ENCODE peak calls at places on chromosomes 4 and X, in nine cellular contexts. One of them, this sample, is unnamed.

GRCh38 chrX:100407147-100407783 is 2.8 kb downstream of the PCDH19 start:
- DNase-seq in stimulated activated CD8-positive, alpha-beta memory T cell treated with anti-CD3 and anti-CD28 coated beads, Interleukin-7, amount 100 ng/mL, for 4 hours: no peak
- DNase-seq in endothelial cell: no peak
- DNase-seq in NCI-H1694 treated with DMSO at 0.1 percent for 48 hours: no peak
- DNase-seq in stimulated activated CD4-positive, alpha-beta T cell treated with anti-CD3 and anti-CD28 coated beads, Interleukin-4, amount 100 ng/mL, for 24 hours: no peak
- DNase-seq in substantia nigra: no peak
- DNase-seq in AG04450: no peak
- DNase-seq in AG10803: no peak
- DNase-seq in activated CD8-positive, alpha-beta memory T cell treated with anti-CD3 and anti-CD28 coated beads, Interleukin-2, amount 50 U/mL, for 4 hours: no peak
- DNase-seq in this sample: no peak

GRCh38 chrX:53383376-53384087 is 38.9 kb downstream of the SMC1A start:
- DNase-seq in stimulated activated CD8-positive, alpha-beta memory T cell treated with anti-CD3 and anti-CD28 coated beads, Interleukin-7, amount 100 ng/mL, for 4 hours: no peak
- DNase-seq in endothelial cell: no peak
- DNase-seq in NCI-H1694 treated with DMSO at 0.1 percent for 48 hours: peak; percentile 29
- DNase-seq in stimulated activated CD4-positive, alpha-beta T cell treated with anti-CD3 and anti-CD28 coated beads, Interleukin-4, amount 100 ng/mL, for 24 hours: no peak
- DNase-seq in substantia nigra: no peak
- DNase-seq in AG04450: no peak
- DNase-seq in AG10803: no peak
- DNase-seq in activated CD8-positive, alpha-beta memory T cell treated with anti-CD3 and anti-CD28 coated beads, Interleukin-2, amount 50 U/mL, for 4 hours: no peak
- DNase-seq in this sample: no peak

GRCh38 chrX:39753296-39753996 is 344.3 kb downstream of the BCOR start:
- DNase-seq in stimulated activated CD8-positive, alpha-beta memory T cell treated with anti-CD3 and anti-CD28 coated beads, Interleukin-7, amount 100 ng/mL, for 4 hours: no peak
- DNase-seq in endothelial cell: no peak
- DNase-seq in NCI-H1694 treated with DMSO at 0.1 percent for 48 hours: no peak
- DNase-seq in stimulated activated CD4-positive, alpha-beta T cell treated with anti-CD3 and anti-CD28 coated beads, Interleukin-4, amount 100 ng/mL, for 24 hours: no peak
- DNase-seq in substantia nigra: no peak
- DNase-seq in AG04450: no peak
- DNase-seq in AG10803: no peak
- DNase-seq in activated CD8-positive, alpha-beta memory T cell treated with anti-CD3 and anti-CD28 coated beads, Interleukin-2, amount 50 U/mL, for 4 hours: no peak
- DNase-seq in this sample: peak; percentile 47

GRCh38 chrX:65910899-65911298 is 129.0 kb downstream of the VSIG4 start:
- DNase-seq in stimulated activated CD8-positive, alpha-beta memory T cell treated with anti-CD3 and anti-CD28 coated beads, Interleukin-7, amount 100 ng/mL, for 4 hours: no peak
- DNase-seq in endothelial cell: no peak
- DNase-seq in NCI-H1694 treated with DMSO at 0.1 percent for 48 hours: no peak
- DNase-seq in stimulated activated CD4-positive, alpha-beta T cell treated with anti-CD3 and anti-CD28 coated beads, Interleukin-4, amount 100 ng/mL, for 24 hours: no peak
- DNase-seq in substantia nigra: no peak
- DNase-seq in AG04450: no peak
- DNase-seq in AG10803: no peak
- DNase-seq in activated CD8-positive, alpha-beta memory T cell treated with anti-CD3 and anti-CD28 coated beads, Interleukin-2, amount 50 U/mL, for 4 hours: no peak
- DNase-seq in this sample: no peak

GRCh38 chrX:136572030-136572429 is 40.0 kb downstream of the VGLL1 start:
- DNase-seq in stimulated activated CD8-positive, alpha-beta memory T cell treated with anti-CD3 and anti-CD28 coated beads, Interleukin-7, amount 100 ng/mL, for 4 hours: no peak
- DNase-seq in endothelial cell: no peak
- DNase-seq in NCI-H1694 treated with DMSO at 0.1 percent for 48 hours: no peak
- DNase-seq in stimulated activated CD4-positive, alpha-beta T cell treated with anti-CD3 and anti-CD28 coated beads, Interleukin-4, amount 100 ng/mL, for 24 hours: no peak
- DNase-seq in substantia nigra: no peak
- DNase-seq in AG04450: no peak
- DNase-seq in AG10803: no peak
- DNase-seq in activated CD8-positive, alpha-beta memory T cell treated with anti-CD3 and anti-CD28 coated beads, Interleukin-2, amount 50 U/mL, for 4 hours: no peak
- DNase-seq in this sample: no peak

GRCh38 chr4:4532371-4532770 is 9.5 kb downstream of the STX18 start:
- DNase-seq in stimulated activated CD8-positive, alpha-beta memory T cell treated with anti-CD3 and anti-CD28 coated beads, Interleukin-7, amount 100 ng/mL, for 4 hours: no peak
- DNase-seq in endothelial cell: no peak
- DNase-seq in NCI-H1694 treated with DMSO at 0.1 percent for 48 hours: no peak
- DNase-seq in stimulated activated CD4-positive, alpha-beta T cell treated with anti-CD3 and anti-CD28 coated beads, Interleukin-4, amount 100 ng/mL, for 24 hours: no peak
- DNase-seq in substantia nigra: no peak
- DNase-seq in AG04450: no peak
- DNase-seq in AG10803: no peak
- DNase-seq in activated CD8-positive, alpha-beta memory T cell treated with anti-CD3 and anti-CD28 coated beads, Interleukin-2, amount 50 U/mL, for 4 hours: no peak
- DNase-seq in this sample: no peak

GRCh38 chrX:75547783-75548182 is 24.9 kb upstream of the ZDHHC15 start:
- DNase-seq in stimulated activated CD8-positive, alpha-beta memory T cell treated with anti-CD3 and anti-CD28 coated beads, Interleukin-7, amount 100 ng/mL, for 4 hours: no peak
- DNase-seq in endothelial cell: no peak
- DNase-seq in NCI-H1694 treated with DMSO at 0.1 percent for 48 hours: no peak
- DNase-seq in stimulated activated CD4-positive, alpha-beta T cell treated with anti-CD3 and anti-CD28 coated beads, Interleukin-4, amount 100 ng/mL, for 24 hours: no peak
- DNase-seq in substantia nigra: no peak
- DNase-seq in AG04450: no peak
- DNase-seq in AG10803: peak; percentile 1
- DNase-seq in activated CD8-positive, alpha-beta memory T cell treated with anti-CD3 and anti-CD28 coated beads, Interleukin-2, amount 50 U/mL, for 4 hours: no peak
- DNase-seq in this sample: peak; percentile 43

GRCh38 chr4:27828843-27829242 is 968.2 kb downstream of the STIM2 start:
- DNase-seq in stimulated activated CD8-positive, alpha-beta memory T cell treated with anti-CD3 and anti-CD28 coated beads, Interleukin-7, amount 100 ng/mL, for 4 hours: no peak
- DNase-seq in endothelial cell: no peak
- DNase-seq in NCI-H1694 treated with DMSO at 0.1 percent for 48 hours: no peak
- DNase-seq in stimulated activated CD4-positive, alpha-beta T cell treated with anti-CD3 and anti-CD28 coated beads, Interleukin-4, amount 100 ng/mL, for 24 hours: no peak
- DNase-seq in substantia nigra: no peak
- DNase-seq in AG04450: no peak
- DNase-seq in AG10803: no peak
- DNase-seq in activated CD8-positive, alpha-beta memory T cell treated with anti-CD3 and anti-CD28 coated beads, Interleukin-2, amount 50 U/mL, for 4 hours: no peak
- DNase-seq in this sample: no peak

GRCh38 chr4:109072595-109072994 is 229.9 kb downstream of the COL25A1 start:
- DNase-seq in stimulated activated CD8-positive, alpha-beta memory T cell treated with anti-CD3 and anti-CD28 coated beads, Interleukin-7, amount 100 ng/mL, for 4 hours: no peak
- DNase-seq in endothelial cell: no peak
- DNase-seq in NCI-H1694 treated with DMSO at 0.1 percent for 48 hours: no peak
- DNase-seq in stimulated activated CD4-positive, alpha-beta T cell treated with anti-CD3 and anti-CD28 coated beads, Interleukin-4, amount 100 ng/mL, for 24 hours: no peak
- DNase-seq in substantia nigra: no peak
- DNase-seq in AG04450: peak; percentile 48
- DNase-seq in AG10803: peak; percentile 95
- DNase-seq in activated CD8-positive, alpha-beta memory T cell treated with anti-CD3 and anti-CD28 coated beads, Interleukin-2, amount 50 U/mL, for 4 hours: no peak
- DNase-seq in this sample: no peak

GRCh38 chr4:133150643-133151300 is 1.7 kb downstream of the PCDH10 start:
- DNase-seq in stimulated activated CD8-positive, alpha-beta memory T cell treated with anti-CD3 and anti-CD28 coated beads, Interleukin-7, amount 100 ng/mL, for 4 hours: no peak
- DNase-seq in endothelial cell: peak; percentile 35
- DNase-seq in NCI-H1694 treated with DMSO at 0.1 percent for 48 hours: no peak
- DNase-seq in stimulated activated CD4-positive, alpha-beta T cell treated with anti-CD3 and anti-CD28 coated beads, Interleukin-4, amount 100 ng/mL, for 24 hours: no peak
- DNase-seq in substantia nigra: peak; percentile 40
- DNase-seq in AG04450: no peak
- DNase-seq in AG10803: no peak
- DNase-seq in activated CD8-positive, alpha-beta memory T cell treated with anti-CD3 and anti-CD28 coated beads, Interleukin-2, amount 50 U/mL, for 4 hours: no peak
- DNase-seq in this sample: no peak

GRCh38 chr4:1208266-1208961 is 36.0 kb upstream of the SPON2 start:
- DNase-seq in stimulated activated CD8-positive, alpha-beta memory T cell treated with anti-CD3 and anti-CD28 coated beads, Interleukin-7, amount 100 ng/mL, for 4 hours: no peak
- DNase-seq in endothelial cell: no peak
- DNase-seq in NCI-H1694 treated with DMSO at 0.1 percent for 48 hours: no peak
- DNase-seq in stimulated activated CD4-positive, alpha-beta T cell treated with anti-CD3 and anti-CD28 coated beads, Interleukin-4, amount 100 ng/mL, for 24 hours: no peak
- DNase-seq in substantia nigra: no peak
- DNase-seq in AG04450: no peak
- DNase-seq in AG10803: no peak
- DNase-seq in activated CD8-positive, alpha-beta memory T cell treated with anti-CD3 and anti-CD28 coated beads, Interleukin-2, amount 50 U/mL, for 4 hours: no peak
- DNase-seq in this sample: peak; percentile 84

GRCh38 chrX:56569378-56570061 is 6.1 kb downstream of the UBQLN2 start:
- DNase-seq in stimulated activated CD8-positive, alpha-beta memory T cell treated with anti-CD3 and anti-CD28 coated beads, Interleukin-7, amount 100 ng/mL, for 4 hours: no peak
- DNase-seq in endothelial cell: no peak
- DNase-seq in NCI-H1694 treated with DMSO at 0.1 percent for 48 hours: no peak
- DNase-seq in stimulated activated CD4-positive, alpha-beta T cell treated with anti-CD3 and anti-CD28 coated beads, Interleukin-4, amount 100 ng/mL, for 24 hours: no peak
- DNase-seq in substantia nigra: no peak
- DNase-seq in AG04450: no peak
- DNase-seq in AG10803: no peak
- DNase-seq in activated CD8-positive, alpha-beta memory T cell treated with anti-CD3 and anti-CD28 coated beads, Interleukin-2, amount 50 U/mL, for 4 hours: no peak
- DNase-seq in this sample: no peak

GRCh38 chr4:152115794-152116193 is 355.0 kb upstream of the GATB start:
- DNase-seq in stimulated activated CD8-positive, alpha-beta memory T cell treated with anti-CD3 and anti-CD28 coated beads, Interleukin-7, amount 100 ng/mL, for 4 hours: no peak
- DNase-seq in endothelial cell: peak; percentile 25
- DNase-seq in NCI-H1694 treated with DMSO at 0.1 percent for 48 hours: no peak
- DNase-seq in stimulated activated CD4-positive, alpha-beta T cell treated with anti-CD3 and anti-CD28 coated beads, Interleukin-4, amount 100 ng/mL, for 24 hours: peak; percentile 50
- DNase-seq in substantia nigra: no peak
- DNase-seq in AG04450: no peak
- DNase-seq in AG10803: no peak
- DNase-seq in activated CD8-positive, alpha-beta memory T cell treated with anti-CD3 and anti-CD28 coated beads, Interleukin-2, amount 50 U/mL, for 4 hours: peak; percentile 39
- DNase-seq in this sample: no peak

GRCh38 chrX:37787353-37787869 is 7.6 kb downstream of the CYBB start:
- DNase-seq in stimulated activated CD8-positive, alpha-beta memory T cell treated with anti-CD3 and anti-CD28 coated beads, Interleukin-7, amount 100 ng/mL, for 4 hours: no peak
- DNase-seq in endothelial cell: no peak
- DNase-seq in NCI-H1694 treated with DMSO at 0.1 percent for 48 hours: no peak
- DNase-seq in stimulated activated CD4-positive, alpha-beta T cell treated with anti-CD3 and anti-CD28 coated beads, Interleukin-4, amount 100 ng/mL, for 24 hours: no peak
- DNase-seq in substantia nigra: no peak
- DNase-seq in AG04450: no peak
- DNase-seq in AG10803: no peak
- DNase-seq in activated CD8-positive, alpha-beta memory T cell treated with anti-CD3 and anti-CD28 coated beads, Interleukin-2, amount 50 U/mL, for 4 hours: no peak
- DNase-seq in this sample: no peak

GRCh38 chrX:16743604-16744325 is 24.4 kb downstream of the SYAP1 start:
- DNase-seq in stimulated activated CD8-positive, alpha-beta memory T cell treated with anti-CD3 and anti-CD28 coated beads, Interleukin-7, amount 100 ng/mL, for 4 hours: no peak
- DNase-seq in endothelial cell: no peak
- DNase-seq in NCI-H1694 treated with DMSO at 0.1 percent for 48 hours: no peak
- DNase-seq in stimulated activated CD4-positive, alpha-beta T cell treated with anti-CD3 and anti-CD28 coated beads, Interleukin-4, amount 100 ng/mL, for 24 hours: no peak
- DNase-seq in substantia nigra: no peak
- DNase-seq in AG04450: peak; percentile 49
- DNase-seq in AG10803: peak; percentile 62
- DNase-seq in activated CD8-positive, alpha-beta memory T cell treated with anti-CD3 and anti-CD28 coated beads, Interleukin-2, amount 50 U/mL, for 4 hours: no peak
- DNase-seq in this sample: no peak

GRCh38 chrX:23749576-23749975 is 6.5 kb upstream of the ACOT9 start:
- DNase-seq in stimulated activated CD8-positive, alpha-beta memory T cell treated with anti-CD3 and anti-CD28 coated beads, Interleukin-7, amount 100 ng/mL, for 4 hours: no peak
- DNase-seq in endothelial cell: no peak
- DNase-seq in NCI-H1694 treated with DMSO at 0.1 percent for 48 hours: no peak
- DNase-seq in stimulated activated CD4-positive, alpha-beta T cell treated with anti-CD3 and anti-CD28 coated beads, Interleukin-4, amount 100 ng/mL, for 24 hours: no peak
- DNase-seq in substantia nigra: no peak
- DNase-seq in AG04450: no peak
- DNase-seq in AG10803: peak; percentile 13
- DNase-seq in activated CD8-positive, alpha-beta memory T cell treated with anti-CD3 and anti-CD28 coated beads, Interleukin-2, amount 50 U/mL, for 4 hours: no peak
- DNase-seq in this sample: no peak

GRCh38 chr4:6467600-6467999 is 4.8 kb downstream of the PPP2R2C start:
- DNase-seq in stimulated activated CD8-positive, alpha-beta memory T cell treated with anti-CD3 and anti-CD28 coated beads, Interleukin-7, amount 100 ng/mL, for 4 hours: no peak
- DNase-seq in endothelial cell: no peak
- DNase-seq in NCI-H1694 treated with DMSO at 0.1 percent for 48 hours: no peak
- DNase-seq in stimulated activated CD4-positive, alpha-beta T cell treated with anti-CD3 and anti-CD28 coated beads, Interleukin-4, amount 100 ng/mL, for 24 hours: no peak
- DNase-seq in substantia nigra: no peak
- DNase-seq in AG04450: no peak
- DNase-seq in AG10803: no peak
- DNase-seq in activated CD8-positive, alpha-beta memory T cell treated with anti-CD3 and anti-CD28 coated beads, Interleukin-2, amount 50 U/mL, for 4 hours: no peak
- DNase-seq in this sample: no peak